ENCODE peak calls at places on chromosomes 4 and X, in eight cellular contexts. F is choroid plexus epithelial cell, D is astrocyte of the spinal cord, B is astrocyte of the cerebellum, V is endothelial cell, U is colonic mucosa, A is ascending aorta, T is GM12865. X is an unnamed sample.

GRCh38 chr4:83561381-83561780 is 25.5 kb downstream of the GPAT3 start:
- DNase-seq in D (peak), U (peak), V (no peak), F (peak), B (no peak), T (no peak), A (no peak), X (peak)

GRCh38 chr4:575281-576141 is 584 bp downstream of the TMEM271 start:
- DNase-seq in V (peak), T (no peak), U (no peak), D (peak), F (peak), B (peak), A (no peak), X (no peak)

GRCh38 chr4:66273110-66273509 is 602.8 kb upstream of the EPHA5 start:
- DNase-seq in U (no peak), D (no peak), T (no peak), A (no peak), V (no peak), B (no peak), F (no peak), X (no peak)

GRCh38 chrX:156002517-156002916 is 5.0 kb downstream of the IL9R start:
- DNase-seq in D (no peak), V (no peak), U (no peak), B (no peak), T (no peak), A (no peak), F (no peak), X (no peak)

GRCh38 chr4:11722218-11722617 is 293.5 kb upstream of the HS3ST1 start:
- DNase-seq in A (no peak), B (no peak), V (no peak), D (no peak), U (no peak), F (no peak), T (no peak), X (no peak)

GRCh38 chr4:673349-674091 is 556 bp downstream of the ATP5ME start:
- DNase-seq in F (no peak), B (no peak), A (no peak), U (peak), T (no peak), D (no peak), V (peak), X (no peak)

GRCh38 chrX:9829308-9830267 is 43.4 kb downstream of the SHROOM2 start:
- DNase-seq in D (peak), A (no peak), V (no peak), B (peak), F (peak), T (peak), U (no peak), X (no peak)

GRCh38 chr4:47010347-47011188 is 17.2 kb upstream of the GABRA4 start:
- DNase-seq in A (no peak), U (no peak), B (no peak), T (peak), V (no peak), D (peak), F (peak), X (no peak)

GRCh38 chr4:140284449-140284848 is 89.0 kb upstream of the SCOC start:
- DNase-seq in T (no peak), V (no peak), D (no peak), A (no peak), U (no peak), B (no peak), F (no peak), X (no peak)

GRCh38 chr4:61298178-61298740 is 98.1 kb downstream of the ADGRL3 start:
- DNase-seq in A (no peak), U (no peak), B (no peak), D (no peak), F (no peak), T (no peak), V (no peak), X (no peak)

GRCh38 chrX:1646009-1646408 is 31.1 kb downstream of the ASMT start:
- DNase-seq in D (no peak), V (no peak), A (no peak), B (no peak), U (no peak), T (no peak), F (no peak), X (no peak)

GRCh38 chrX:34875204-34875603 is 67.4 kb upstream of the FAM47B start:
- DNase-seq in B (peak), U (no peak), F (peak), A (peak), V (no peak), D (peak), T (no peak), X (no peak)

GRCh38 chrX:136251042-136251991 is at the start of gene MAP7D3:
- DNase-seq in B (no peak), F (peak), U (peak), D (peak), A (peak), T (peak), V (peak), X (no peak)

GRCh38 chrX:55342533-55343501 is 78.1 kb upstream of the PAGE3 start:
- DNase-seq in B (no peak), V (no peak), D (no peak), F (peak), T (peak), A (no peak), U (peak), X (no peak)

GRCh38 chrX:15072880-15073279 is 197.0 kb downstream of the ASB9 start:
- DNase-seq in D (no peak), V (no peak), F (no peak), B (no peak), A (no peak), T (no peak), U (no peak), X (no peak)

DNA sequence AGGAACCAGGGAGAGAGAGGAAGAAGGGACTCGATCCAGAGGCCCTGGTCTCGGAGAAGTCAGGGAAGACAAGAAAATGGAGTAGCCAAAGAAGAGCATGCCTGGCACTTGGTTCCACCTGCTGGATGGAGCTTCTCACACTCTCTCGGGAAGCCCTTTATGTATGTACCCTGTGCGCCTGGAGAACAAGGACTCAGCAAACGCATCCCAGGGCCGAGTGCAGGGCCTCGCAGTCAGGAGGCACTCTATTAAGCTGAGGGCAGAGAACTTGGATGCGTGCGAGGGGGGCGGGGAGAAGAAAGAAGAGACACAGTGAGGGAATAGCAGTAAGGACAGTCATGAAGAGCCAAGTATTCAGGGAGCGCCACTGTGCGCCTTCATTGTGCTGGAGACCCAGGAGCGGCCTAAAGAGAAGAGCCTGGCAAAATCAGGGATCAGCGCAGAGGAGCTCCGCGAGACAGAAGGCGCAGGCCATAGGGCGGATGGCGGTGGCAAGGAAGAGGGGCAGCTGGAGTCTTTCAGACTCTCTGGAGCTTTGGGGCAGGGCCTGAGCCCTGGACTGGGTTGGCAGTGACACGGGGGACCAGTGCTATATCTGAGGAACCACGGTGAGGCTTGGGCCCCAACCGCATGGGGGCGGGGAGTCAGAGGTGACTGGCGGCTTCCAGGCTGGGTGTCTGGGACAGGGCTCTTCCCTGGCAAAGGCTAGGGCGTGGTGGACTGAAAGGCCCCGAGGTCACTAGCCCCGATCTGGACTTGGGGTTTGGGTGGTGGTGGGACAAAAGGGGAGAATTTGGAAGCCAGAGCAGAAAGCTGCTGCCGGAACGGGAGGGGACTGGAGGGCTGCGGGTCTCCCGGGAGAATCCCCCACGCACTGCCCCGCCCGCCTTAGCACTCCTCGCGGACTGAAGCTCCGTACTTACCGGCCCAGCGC is 1.9 kb upstream of the SEPTIN6 start:
- DNase-seq in A (no peak), B (no peak), T (no peak), F (no peak), D (no peak), V (no peak), U (no peak), X (no peak)
- TF ChIP-seq CTCF in A (no peak), B (peak), T (no peak), F (peak), D (no peak), V (no peak), U (no peak), X (no peak)

DNA sequence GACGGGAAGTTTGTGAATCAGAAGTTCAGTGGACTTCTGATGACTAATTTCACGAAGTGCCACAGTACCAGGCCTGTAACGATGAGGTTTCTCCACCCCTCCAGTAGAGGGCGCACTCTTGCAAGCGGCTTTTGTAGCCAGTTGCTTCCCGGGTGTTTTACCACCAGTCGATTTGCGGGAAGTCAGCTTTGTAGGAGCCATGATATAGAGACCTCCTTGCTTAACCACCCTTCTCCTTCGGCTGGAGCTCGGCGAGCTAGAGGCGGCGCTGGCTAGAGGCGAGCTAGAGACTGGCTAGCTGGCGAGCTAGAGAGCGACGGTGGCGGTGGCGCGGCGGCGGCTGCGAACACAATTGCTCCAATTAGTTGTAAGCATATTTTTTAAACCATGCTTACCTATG is 72.0 kb downstream of the IL1RAPL1 start:
- DNase-seq in D (no peak), V (peak), B (no peak), U (peak), F (no peak), T (peak), A (no peak), X (no peak)
- TF ChIP-seq CTCF in D (peak), V (peak), B (peak), U (peak), F (peak), T (peak), A (no peak), X (no peak)

GRCh38 chr4:2755821-2756690 is at the start of gene TNIP2:
- DNase-seq in B (no peak), D (peak), T (peak), V (peak), A (peak), U (peak), F (peak), X (no peak)
- TF ChIP-seq CTCF in B (peak), D (no peak), T (no peak), V (no peak), A (peak), U (no peak), F (no peak), X (peak)

DNA sequence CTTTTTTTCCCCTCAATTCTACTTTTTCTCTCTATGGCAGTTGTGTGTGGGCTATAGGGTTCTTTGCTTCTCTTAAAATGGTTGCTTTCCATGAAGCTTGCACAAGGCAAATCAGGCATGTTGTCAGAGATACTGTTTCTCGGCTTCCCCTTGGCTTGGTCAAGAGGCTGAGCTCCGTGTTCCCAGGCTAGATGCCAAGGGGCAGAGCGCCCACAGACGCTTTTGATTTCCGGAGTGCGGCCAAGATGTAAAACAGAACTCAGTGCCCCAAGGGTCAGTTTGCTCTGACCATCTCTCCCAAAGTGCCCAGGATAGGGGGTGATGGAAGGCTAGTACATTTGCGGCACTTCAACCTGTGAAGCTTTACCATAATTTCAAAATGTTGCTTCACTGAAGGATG is 64.2 kb upstream of the DIPK2B start:
- DNase-seq in U (no peak), B (no peak), V (no peak), T (no peak), A (no peak), F (no peak), D (no peak), X (no peak)
- TF ChIP-seq CTCF in U (no peak), B (no peak), V (no peak), T (no peak), A (no peak), F (no peak), D (no peak), X (no peak)